ENCODE peak calls at places on chromosomes 1 and 21, in five cellular contexts. I, M, J, W and V are unnamed samples.

GRCh38 chr21:37799193-37800121 is 116.8 kb downstream of the KCNJ6 start:
- DNase-seq in I (no peak), M (no peak), J (no peak), W (no peak), V (no peak)

GRCh38 chr1:220028496-220028895 is 17.8 kb downstream of the EPRS1 start:
- DNase-seq in I (no peak), M (no peak), J (no peak), W (no peak), V (no peak)

GRCh38 chr1:143720087-143721023 is 251.4 kb downstream of the FAM72C start:
- DNase-seq in I (no peak), M (peak), J (no peak), W (no peak), V (no peak)

GRCh38 chr1:62676606-62677356 is 11.4 kb downstream of the DOCK7 start:
- DNase-seq in I (no peak), M (no peak), J (no peak), W (no peak), V (no peak)

GRCh38 chr1:225539069-225539468 is 111.2 kb upstream of the LBR start:
- DNase-seq in I (no peak), M (no peak), J (no peak), W (no peak), V (no peak)

GRCh38 chr1:88035578-88035977 is 648.5 kb upstream of the PKN2 start:
- DNase-seq in I (peak), M (no peak), J (no peak), W (no peak), V (no peak)

GRCh38 chr1:101185421-101185820 is 51.4 kb upstream of the S1PR1 start:
- DNase-seq in I (no peak), M (no peak), J (no peak), W (no peak), V (no peak)

GRCh38 chr1:147515046-147515869 is 26.0 kb upstream of the BCL9 start:
- DNase-seq in I (peak), M (no peak), J (no peak), W (peak), V (no peak)

DNA sequence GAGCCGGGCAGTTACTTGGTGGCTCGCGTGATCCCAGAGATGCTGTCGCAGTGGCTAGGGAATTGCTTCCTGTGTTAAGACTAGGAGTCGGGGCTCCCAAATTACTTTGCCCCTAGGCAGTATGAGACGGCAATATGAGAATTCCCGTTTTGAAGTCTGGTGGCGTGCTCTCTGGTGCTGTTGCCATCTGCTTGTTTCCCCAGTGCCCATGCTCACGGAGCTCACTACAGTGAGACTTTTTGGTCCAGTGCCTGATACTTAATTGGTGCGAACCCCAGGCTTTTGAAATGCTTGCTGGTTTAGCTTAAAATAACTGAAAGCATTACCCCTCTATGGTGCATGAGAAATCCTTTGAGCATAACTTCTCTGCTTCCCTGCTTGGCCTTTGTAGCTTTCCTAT is 22.3 kb downstream of the AGT start:
- DNase-seq in I (no peak), M (no peak), J (no peak), W (no peak), V (no peak)
- H3K27ac ChIP-seq in I (no peak), M (no peak), J (no peak), W (no peak), V (peak)

GRCh38 chr1:109393602-109394233 is 4.0 kb downstream of the SORT1 start:
- DNase-seq in I (no peak), M (no peak), J (no peak), W (no peak), V (no peak)

GRCh38 chr1:109396513-109396839 is 1.2 kb downstream of the SORT1 start:
- DNase-seq in I (no peak), M (no peak), J (no peak), W (no peak), V (no peak)

GRCh38 chr1:109395602-109396512 is 1.9 kb downstream of the SORT1 start:
- DNase-seq in I (no peak), M (no peak), J (peak), W (no peak), V (no peak)

GRCh38 chr1:109392788-109393580 is 4.7 kb downstream of the SORT1 start:
- DNase-seq in I (no peak), M (peak), J (peak), W (peak), V (peak)

DNA sequence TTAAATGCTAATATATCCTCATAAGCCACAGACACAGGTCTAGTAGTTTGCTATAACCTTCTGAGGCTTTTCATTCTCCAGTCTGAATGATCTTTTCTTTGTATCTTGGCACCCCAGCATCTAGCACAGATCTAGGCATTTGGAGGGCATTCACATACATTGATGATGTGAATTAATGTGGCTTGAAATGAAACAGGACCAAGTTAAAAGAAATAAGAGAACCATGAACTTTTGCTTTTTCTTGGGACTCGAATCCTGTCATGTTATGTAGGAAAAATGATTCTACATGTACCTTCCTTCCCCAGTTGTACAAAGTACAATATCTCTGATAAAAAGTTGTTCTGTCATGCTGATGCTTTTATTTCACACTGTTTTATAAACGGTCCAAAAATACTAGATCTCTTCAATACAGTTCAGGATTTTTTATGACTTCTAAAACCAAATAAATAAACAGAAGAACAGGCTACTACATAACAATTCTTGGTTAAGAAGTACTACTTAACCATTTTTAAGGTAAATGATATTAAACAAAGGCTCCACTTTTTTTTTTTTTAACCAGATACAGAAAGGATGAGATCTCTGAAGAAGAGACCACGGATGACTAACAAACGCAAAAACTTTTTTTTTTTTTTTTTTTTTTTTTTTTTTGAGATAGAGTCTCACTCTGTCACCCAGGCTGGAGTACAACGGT is 3.0 kb downstream of the SORT1 start:
- DNase-seq in I (no peak), M (no peak), J (no peak), W (no peak), V (no peak)
- H3K27ac ChIP-seq in I (no peak), M (peak), J (no peak), W (peak), V (peak)

GRCh38 chr1:30948278-30948677 is 39.7 kb upstream of the SDC3 start:
- DNase-seq in I (no peak), M (no peak), J (no peak), W (no peak), V (no peak)
- H3K27ac ChIP-seq in I (no peak), M (no peak), J (peak), W (no peak), V (no peak)

GRCh38 chr1:31881698-31882000 is 56.5 kb downstream of the PTP4A2 start:
- DNase-seq in I (no peak), M (no peak), J (peak), W (no peak), V (no peak)
- H3K27ac ChIP-seq in I (no peak), M (no peak), J (peak), W (no peak), V (no peak)

GRCh38 chr1:167455786-167456446 is 62.4 kb downstream of the CD247 start:
- DNase-seq in I (peak), M (no peak), J (peak), W (no peak), V (peak)
- H3K27ac ChIP-seq in I (no peak), M (no peak), J (peak), W (peak), V (peak)

GRCh38 chr1:23209765-23210164 is 7.5 kb downstream of the HTR1D start:
- DNase-seq in I (no peak), M (no peak), J (no peak), W (no peak), V (no peak)
- H3K27ac ChIP-seq in I (no peak), M (no peak), J (no peak), W (no peak), V (no peak)

DNA sequence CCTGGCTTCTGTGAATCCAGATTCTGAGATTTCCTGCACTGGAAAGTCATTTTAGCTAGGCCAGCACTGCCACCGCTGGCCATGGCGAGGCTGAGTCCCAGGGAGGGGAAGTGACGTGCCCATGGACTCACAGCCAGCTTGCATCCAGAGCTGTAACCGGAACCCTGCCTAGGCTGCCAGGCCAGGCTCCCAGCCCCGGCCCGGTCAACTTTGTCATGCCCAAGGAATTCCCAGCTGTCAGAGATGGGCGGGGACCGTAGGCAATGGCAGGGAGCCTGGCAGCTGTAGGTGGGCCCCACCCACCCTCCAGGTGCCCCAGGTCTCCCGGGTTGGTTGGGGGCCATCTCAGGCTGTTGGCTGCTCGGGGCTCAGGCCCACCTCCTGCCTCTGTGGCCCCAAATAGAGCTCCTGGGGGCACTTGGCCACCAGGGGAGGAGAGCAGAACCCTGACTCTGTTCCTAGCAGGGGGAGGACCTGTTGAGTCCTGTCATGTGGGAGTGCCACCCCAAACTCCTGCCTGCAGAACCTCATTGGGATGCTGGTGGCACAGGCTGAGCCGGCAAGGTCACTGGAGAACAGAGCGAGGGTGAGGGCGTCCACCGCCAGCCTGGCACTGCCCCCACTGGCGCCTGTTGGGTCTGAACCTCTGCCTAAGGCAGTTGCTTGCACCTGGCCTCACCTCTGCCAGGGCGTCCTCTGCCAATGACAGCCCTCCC is 57.8 kb downstream of the FOXO6 start:
- DNase-seq in I (peak), M (no peak), J (no peak), W (peak), V (no peak)
- H3K27ac ChIP-seq in I (no peak), M (no peak), J (no peak), W (no peak), V (no peak)

DNA sequence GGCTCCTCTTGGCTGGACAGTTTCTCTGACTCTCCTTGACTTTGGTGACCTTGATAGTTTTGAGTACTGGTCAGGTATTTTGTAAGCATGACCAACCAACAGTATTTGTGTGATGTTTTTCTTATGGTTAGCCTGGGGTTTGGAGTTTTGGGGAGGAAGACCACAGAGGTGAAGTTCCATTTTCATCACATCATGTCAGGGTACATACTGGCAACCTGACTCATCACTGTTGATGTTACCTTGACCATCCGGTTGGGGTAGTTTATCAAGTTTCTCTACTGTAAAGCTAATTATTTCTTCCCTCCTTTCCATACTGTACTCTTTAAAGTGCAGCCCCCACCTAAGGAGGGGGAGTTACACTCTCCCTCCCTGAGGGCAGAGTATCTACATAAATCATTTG is 13.4 kb downstream of the OSCP1 start:
- DNase-seq in I (no peak), M (no peak), J (no peak), W (no peak), V (no peak)
- H3K27ac ChIP-seq in I (no peak), M (no peak), J (no peak), W (no peak), V (no peak)

DNA sequence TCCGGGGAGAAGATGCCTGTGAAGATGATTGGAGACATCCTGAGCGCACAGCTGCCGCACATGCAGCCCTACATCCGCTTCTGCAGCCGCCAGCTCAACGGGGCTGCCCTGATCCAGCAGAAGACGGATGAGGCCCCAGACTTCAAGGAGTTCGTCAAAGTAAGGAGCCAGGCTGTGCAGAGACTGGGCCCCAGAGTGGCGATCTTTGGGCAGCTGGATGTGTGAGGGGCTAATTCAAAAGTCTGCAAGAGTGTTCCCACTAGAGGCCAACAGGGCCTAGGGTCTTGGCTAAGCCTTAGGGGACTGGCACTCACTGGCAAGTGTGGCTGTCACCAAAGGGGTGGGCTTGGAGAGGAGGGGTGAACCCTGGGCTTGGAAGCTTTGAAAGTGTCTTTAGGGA is 50.4 kb downstream of the ATP5PO start:
- DNase-seq in I (no peak), M (no peak), J (no peak), W (no peak), V (no peak)
- H3K27ac ChIP-seq in I (no peak), M (no peak), J (no peak), W (no peak), V (no peak)

GRCh38 chr21:35811115-35811806 is 249.1 kb downstream of the SETD4 start:
- DNase-seq in I (peak), M (no peak), J (no peak), W (no peak), V (no peak)

GRCh38 chr21:35818597-35818996 is 241.7 kb downstream of the SETD4 start:
- DNase-seq in I (no peak), M (no peak), J (no peak), W (no peak), V (no peak)

GRCh38 chr21:35819134-35819533 is 241.2 kb downstream of the SETD4 start:
- DNase-seq in I (no peak), M (no peak), J (no peak), W (no peak), V (no peak)

GRCh38 chr21:35812679-35813078 is 247.6 kb downstream of the SETD4 start:
- DNase-seq in I (no peak), M (no peak), J (no peak), W (no peak), V (no peak)

DNA sequence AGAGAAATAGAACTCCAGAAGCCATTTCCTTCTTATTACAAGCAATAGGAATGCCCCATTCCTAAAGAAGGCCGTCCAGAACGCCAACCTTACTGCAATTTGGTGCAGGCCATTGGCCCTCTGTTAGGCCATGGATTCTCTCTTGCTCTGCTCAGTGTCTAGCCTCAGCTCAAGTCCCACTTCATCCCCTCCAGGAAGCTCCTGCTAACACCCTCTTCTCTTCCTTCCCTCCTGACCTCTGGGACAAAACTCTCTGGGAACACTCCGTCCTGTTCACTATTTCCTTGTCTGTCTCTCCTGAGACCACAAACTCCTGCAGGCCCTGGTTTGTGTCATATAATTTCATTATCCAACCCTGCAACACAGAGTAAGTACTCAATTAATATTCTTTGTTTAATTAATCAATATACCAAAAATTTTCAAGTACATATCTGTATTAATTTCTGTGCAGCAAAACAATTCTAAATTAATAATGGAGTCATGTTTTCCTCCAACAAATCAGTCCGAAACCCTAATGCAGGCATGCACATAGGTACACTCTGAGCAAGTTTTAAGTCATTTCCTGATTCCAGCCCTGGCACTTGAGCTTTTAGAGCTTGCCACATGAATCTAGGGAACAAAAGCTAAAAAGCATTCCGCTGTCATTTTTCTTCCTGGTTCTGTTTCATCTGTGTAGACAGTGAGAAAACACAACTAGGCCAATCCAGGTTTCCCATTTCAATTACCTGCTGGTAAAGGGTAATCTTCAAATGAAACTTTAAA is 245.3 kb downstream of the SETD4 start:
- DNase-seq in I (no peak), M (no peak), J (no peak), W (no peak), V (no peak)
- H3K27ac ChIP-seq in I (no peak), M (no peak), J (no peak), W (no peak), V (no peak)